ENCODE peak calls at places on chromosomes 1 and 21, in seven cellular contexts. F, Z, K, B, V, P and C are unnamed samples.

GRCh38 chr1:66239834-66240233 is 294.1 kb upstream of the SGIP1 start:
- DNase-seq in F (no peak), Z (peak; percentile 16), K (peak; percentile 73), B (no peak), V (no peak), P (no peak), C (peak; percentile 42)

GRCh38 chr21:36698160-36699025 is 522 bp upstream of the SIM2 start:
- DNase-seq in F (peak; percentile 73), Z (peak; percentile 69), K (peak; percentile 71), B (peak; percentile 26), V (no peak), P (no peak), C (no peak)

GRCh38 chr1:183125279-183125999 is 60.6 kb upstream of the LAMC2 start:
- DNase-seq in F (no peak), Z (no peak), K (no peak), B (no peak), V (no peak), P (no peak), C (no peak)

GRCh38 chr21:45601551-45601950 is 42.0 kb upstream of the PCBP3 start:
- DNase-seq in F (no peak), Z (no peak), K (no peak), B (no peak), V (no peak), P (no peak), C (no peak)

GRCh38 chr1:29711582-29712274 is 475.4 kb downstream of the PTPRU start:
- DNase-seq in F (peak; percentile 84), Z (no peak), K (no peak), B (no peak), V (no peak), P (no peak), C (peak; percentile 93)

GRCh38 chr1:173043253-173043652 is 7.5 kb downstream of the TNFSF18 start:
- DNase-seq in F (peak; percentile 99), Z (no peak), K (no peak), B (no peak), V (no peak), P (no peak), C (peak; percentile 51)

GRCh38 chr1:170866646-170867045 is 68.7 kb upstream of the MROH9 start:
- DNase-seq in F (no peak), Z (no peak), K (no peak), B (no peak), V (no peak), P (no peak), C (no peak)

GRCh38 chr1:230743874-230744273 is 3.3 kb upstream of the CAPN9 start:
- DNase-seq in F (no peak), Z (no peak), K (no peak), B (no peak), V (no peak), P (no peak), C (no peak)

GRCh38 chr1:201933840-201934430 is 12.4 kb downstream of the LMOD1 start:
- DNase-seq in F (no peak), Z (no peak), K (no peak), B (no peak), V (no peak), P (no peak), C (peak; percentile 29)

GRCh38 chr21:35627462-35627861 is 432.9 kb downstream of the SETD4 start:
- DNase-seq in F (no peak), Z (no peak), K (no peak), B (no peak), V (no peak), P (no peak), C (no peak)

GRCh38 chr1:232968965-232969364 is 18.6 kb downstream of the NTPCR start:
- DNase-seq in F (no peak), Z (no peak), K (no peak), B (no peak), V (no peak), P (no peak), C (peak; percentile 38)

GRCh38 chr1:222994506-222995229 is 148.4 kb downstream of the TLR5 start:
- DNase-seq in F (peak; percentile 85), Z (peak; percentile 22), K (peak; percentile 46), B (no peak), V (no peak), P (no peak), C (peak; percentile 84)

GRCh38 chr1:112533029-112533428 is 24.3 kb downstream of the WNT2B start:
- DNase-seq in F (no peak), Z (no peak), K (peak; percentile 19), B (no peak), V (no peak), P (no peak), C (peak; percentile 77)

GRCh38 chr1:235461954-235462353 is 42.3 kb downstream of the B3GALNT2 start:
- DNase-seq in F (no peak), Z (no peak), K (no peak), B (no peak), V (no peak), P (no peak), C (no peak)

GRCh38 chr1:168057355-168057754 is 79.4 kb downstream of the GPR161 start:
- DNase-seq in F (no peak), Z (no peak), K (no peak), B (no peak), V (no peak), P (no peak), C (no peak)

GRCh38 chr1:163264256-163264655 is 57.5 kb upstream of the NUF2 start:
- DNase-seq in F (peak; percentile 17), Z (no peak), K (no peak), B (no peak), V (no peak), P (no peak), C (peak; percentile 30)

GRCh38 chr21:16539041-16539440 is 809.3 kb downstream of the USP25 start:
- DNase-seq in F (no peak), Z (no peak), K (no peak), B (no peak), V (no peak), P (no peak), C (no peak)
- H3K27ac ChIP-seq in F (no peak overlapping the region), Z (no peak overlapping the region), K (no peak overlapping the region), B (no peak overlapping the region), V (no peak overlapping the region), P (no peak overlapping the region), C (no peak overlapping the region)

GRCh38 chr1:57360846-57361407 is 62.9 kb downstream of the DAB1 start:
- DNase-seq in F (no peak), Z (no peak), K (no peak), B (no peak), V (no peak), P (no peak), C (no peak)

GRCh38 chr1:57363643-57364042 is 60.2 kb downstream of the DAB1 start:
- DNase-seq in F (no peak), Z (no peak), K (no peak), B (no peak), V (no peak), P (no peak), C (no peak)

GRCh38 chr1:57361516-57361915 is 62.3 kb downstream of the DAB1 start:
- DNase-seq in F (no peak), Z (no peak), K (no peak), B (no peak), V (no peak), P (no peak), C (no peak)

GRCh38 chr1:57362480-57362879 is 61.4 kb downstream of the DAB1 start:
- DNase-seq in F (no peak), Z (no peak), K (no peak), B (no peak), V (no peak), P (no peak), C (no peak)

DNA sequence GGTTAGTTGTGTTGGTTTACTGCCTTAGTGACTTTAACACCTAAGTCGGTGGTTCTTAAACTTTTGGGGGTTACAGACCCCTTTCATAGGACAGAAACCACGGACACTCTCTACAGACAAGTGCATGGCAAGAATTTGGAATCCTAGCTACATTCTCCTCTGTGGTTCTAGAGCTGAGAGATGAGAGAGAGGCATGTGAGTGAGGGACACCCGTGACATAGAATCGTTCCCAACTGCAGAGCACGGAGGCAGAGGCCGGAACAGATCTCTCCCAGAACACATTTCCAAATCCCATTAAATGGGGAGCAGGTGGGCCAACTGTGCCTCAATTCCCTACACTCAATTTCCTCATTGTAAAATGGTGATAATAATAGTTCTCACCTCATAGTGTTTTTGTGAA is 60.7 kb downstream of the DAB1 start:
- DNase-seq in F (no peak), Z (no peak), K (no peak), B (no peak), V (no peak), P (no peak), C (no peak)
- TF ChIP-seq EZH2phosphoT487 in F (no peak), Z (no peak), K (no peak), B (no peak), V (no peak), P (no peak), C (no peak)

GRCh38 chr1:109900489-109900888 is 10.2 kb upstream of the CSF1 start:
- DNase-seq in F (no peak), Z (no peak), K (no peak), B (no peak), V (no peak), P (no peak), C (peak; percentile 10)
- TF ChIP-seq EZH2 in F (no peak), Z (no peak), K (no peak), B (no peak), V (no peak), P (no peak), C (no peak)

DNA sequence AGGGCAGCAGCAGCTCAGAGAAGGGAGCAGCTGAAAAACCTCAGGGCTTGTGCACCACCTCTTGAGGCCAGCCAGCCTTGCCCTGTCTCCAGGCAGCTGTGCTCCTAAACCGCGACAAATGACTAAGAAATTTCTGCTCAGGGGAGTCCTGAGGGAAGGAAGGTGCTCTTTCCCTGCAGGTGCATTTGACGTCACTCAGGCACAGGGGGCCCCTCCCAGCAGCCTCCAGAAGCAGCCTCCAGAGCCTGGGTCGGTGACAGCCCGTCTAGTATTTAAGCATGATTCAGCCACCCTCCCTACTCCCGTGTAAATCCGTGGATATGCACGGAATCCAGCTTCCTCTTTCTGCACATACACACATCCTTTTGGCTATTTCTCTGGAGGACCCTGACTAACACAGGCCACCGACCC is 560.5 kb downstream of the KIF26B start:
- DNase-seq in F (peak; percentile 86), Z (no peak), K (no peak), B (no peak), V (no peak), P (no peak), C (peak; percentile 58)
- H3K27ac ChIP-seq in F (peak overlapping the region; percentile 94), Z (no peak overlapping the region), K (no peak overlapping the region), B (no peak overlapping the region), V (no peak overlapping the region), P (no peak overlapping the region), C (peak overlapping the region; percentile 52)

DNA sequence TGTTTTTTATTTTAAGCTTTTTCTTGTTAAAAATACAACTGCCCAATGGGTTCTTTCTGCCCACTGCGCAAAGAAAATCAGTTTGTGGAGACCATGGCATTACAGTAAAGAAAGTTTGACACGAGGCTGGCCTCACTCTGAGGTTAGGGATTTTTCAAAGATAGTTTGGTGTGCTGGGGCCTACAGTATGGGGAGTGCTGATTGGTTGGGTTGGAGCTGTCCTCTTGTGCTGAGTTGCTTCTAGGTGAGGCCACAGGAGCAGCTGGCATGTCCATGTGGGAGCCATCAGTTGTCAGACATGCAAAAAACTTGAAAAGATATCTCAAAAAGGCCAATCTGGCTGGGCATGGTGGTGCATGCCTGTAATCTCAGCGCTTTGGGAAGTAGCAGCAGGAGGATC is 14.0 kb downstream of the OSBPL9 start:
- DNase-seq in F (no peak), Z (no peak), K (no peak), B (no peak), V (no peak), P (no peak), C (no peak)
- TF ChIP-seq EZH2phosphoT487 in F (no peak), Z (no peak), K (no peak), B (no peak), V (no peak), P (no peak), C (no peak)